ENCODE peak calls at places on chromosome 4, in five cellular contexts. One of them, this sample, is unnamed.

GRCh38 chr4:74328501-74328900 is 20.2 kb downstream of the EPGN start:
- DNase-seq in left ventricle myocardium inferior: no peak
- DNase-seq in C1 segment of cervical spinal cord: no peak
- DNase-seq in amniotic stem cell: peak; percentile 1
- DNase-seq in naive thymus-derived CD4-positive, alpha-beta T cell: no peak
- DNase-seq in this sample: no peak

GRCh38 chr4:3231431-3231980 is 17.5 kb upstream of the MSANTD1 start:
- DNase-seq in C1 segment of cervical spinal cord: no peak
- DNase-seq in naive thymus-derived CD4-positive, alpha-beta T cell: no peak
- DNase-seq in left ventricle myocardium inferior: no peak
- DNase-seq in amniotic stem cell: no peak
- DNase-seq in this sample: no peak

GRCh38 chr4:184320630-184321029 is 103.0 kb upstream of the ENPP6 start:
- DNase-seq in left ventricle myocardium inferior: no peak
- DNase-seq in naive thymus-derived CD4-positive, alpha-beta T cell: no peak
- DNase-seq in amniotic stem cell: no peak
- DNase-seq in C1 segment of cervical spinal cord: no peak
- DNase-seq in this sample: no peak

GRCh38 chr4:87286970-87287369 is 35.7 kb downstream of the HSD17B13 start:
- DNase-seq in C1 segment of cervical spinal cord: no peak
- DNase-seq in left ventricle myocardium inferior: no peak
- DNase-seq in naive thymus-derived CD4-positive, alpha-beta T cell: no peak
- DNase-seq in amniotic stem cell: no peak
- DNase-seq in this sample: no peak

GRCh38 chr4:113169368-113169767 is 119.9 kb downstream of the ANK2 start:
- DNase-seq in amniotic stem cell: no peak
- DNase-seq in naive thymus-derived CD4-positive, alpha-beta T cell: no peak
- DNase-seq in C1 segment of cervical spinal cord: no peak
- DNase-seq in left ventricle myocardium inferior: no peak
- DNase-seq in this sample: peak; percentile 9

GRCh38 chr4:154578919-154579318 is 11.6 kb downstream of the FGA start:
- DNase-seq in amniotic stem cell: no peak
- DNase-seq in C1 segment of cervical spinal cord: no peak
- DNase-seq in naive thymus-derived CD4-positive, alpha-beta T cell: no peak
- DNase-seq in left ventricle myocardium inferior: no peak
- DNase-seq in this sample: no peak

GRCh38 chr4:52869656-52870055 is 7.5 kb downstream of the RASL11B start:
- DNase-seq in left ventricle myocardium inferior: no peak
- DNase-seq in naive thymus-derived CD4-positive, alpha-beta T cell: no peak
- DNase-seq in amniotic stem cell: no peak
- DNase-seq in C1 segment of cervical spinal cord: no peak
- DNase-seq in this sample: no peak

GRCh38 chr4:77418333-77418732 is 187.3 kb upstream of the CXCL13 start:
- DNase-seq in amniotic stem cell: no peak
- DNase-seq in left ventricle myocardium inferior: no peak
- DNase-seq in naive thymus-derived CD4-positive, alpha-beta T cell: no peak
- DNase-seq in C1 segment of cervical spinal cord: no peak
- DNase-seq in this sample: no peak

GRCh38 chr4:66279084-66279483 is 608.8 kb upstream of the EPHA5 start:
- DNase-seq in left ventricle myocardium inferior: no peak
- DNase-seq in amniotic stem cell: no peak
- DNase-seq in C1 segment of cervical spinal cord: no peak
- DNase-seq in naive thymus-derived CD4-positive, alpha-beta T cell: no peak
- DNase-seq in this sample: no peak

GRCh38 chr4:163467371-163467770 is 6.2 kb downstream of the TKTL2 start:
- DNase-seq in amniotic stem cell: no peak
- DNase-seq in left ventricle myocardium inferior: no peak
- DNase-seq in naive thymus-derived CD4-positive, alpha-beta T cell: no peak
- DNase-seq in C1 segment of cervical spinal cord: no peak
- DNase-seq in this sample: no peak

GRCh38 chr4:6763330-6763851 is 19.1 kb upstream of the KIAA0232 start:
- DNase-seq in amniotic stem cell: no peak
- DNase-seq in naive thymus-derived CD4-positive, alpha-beta T cell: no peak
- DNase-seq in left ventricle myocardium inferior: no peak
- DNase-seq in C1 segment of cervical spinal cord: no peak
- DNase-seq in this sample: no peak

GRCh38 chr4:151417766-151418376 is 8.9 kb downstream of the FHIP1A start:
- DNase-seq in left ventricle myocardium inferior: no peak
- DNase-seq in naive thymus-derived CD4-positive, alpha-beta T cell: no peak
- DNase-seq in amniotic stem cell: no peak
- DNase-seq in C1 segment of cervical spinal cord: no peak
- DNase-seq in this sample: no peak

GRCh38 chr4:165009493-165010227 is 22.1 kb upstream of the TRIM60 start:
- DNase-seq in C1 segment of cervical spinal cord: no peak
- DNase-seq in left ventricle myocardium inferior: no peak
- DNase-seq in amniotic stem cell: no peak
- DNase-seq in naive thymus-derived CD4-positive, alpha-beta T cell: no peak
- DNase-seq in this sample: no peak

GRCh38 chr4:183383606-183384005 is 60.8 kb upstream of the CDKN2AIP start:
- DNase-seq in amniotic stem cell: no peak
- DNase-seq in left ventricle myocardium inferior: no peak
- DNase-seq in naive thymus-derived CD4-positive, alpha-beta T cell: no peak
- DNase-seq in C1 segment of cervical spinal cord: no peak
- DNase-seq in this sample: no peak

GRCh38 chr4:1843852-1844251 is 12.1 kb downstream of the LETM1 start:
- DNase-seq in left ventricle myocardium inferior: peak; percentile 69
- DNase-seq in amniotic stem cell: no peak
- DNase-seq in naive thymus-derived CD4-positive, alpha-beta T cell: no peak
- DNase-seq in C1 segment of cervical spinal cord: no peak
- DNase-seq in this sample: no peak

GRCh38 chr4:158122501-158122900 is 50.3 kb downstream of the GASK1B start:
- DNase-seq in C1 segment of cervical spinal cord: no peak
- DNase-seq in left ventricle myocardium inferior: no peak
- DNase-seq in naive thymus-derived CD4-positive, alpha-beta T cell: no peak
- DNase-seq in amniotic stem cell: no peak
- DNase-seq in this sample: no peak

GRCh38 chr4:173752610-173753009 is 222.6 kb upstream of the HAND2 start:
- DNase-seq in amniotic stem cell: no peak
- DNase-seq in C1 segment of cervical spinal cord: no peak
- DNase-seq in naive thymus-derived CD4-positive, alpha-beta T cell: no peak
- DNase-seq in left ventricle myocardium inferior: no peak
- DNase-seq in this sample: no peak

GRCh38 chr4:19230906-19231305 is 1020.8 kb upstream of the SLIT2 start:
- DNase-seq in naive thymus-derived CD4-positive, alpha-beta T cell: no peak
- DNase-seq in C1 segment of cervical spinal cord: no peak
- DNase-seq in amniotic stem cell: no peak
- DNase-seq in left ventricle myocardium inferior: no peak
- DNase-seq in this sample: no peak

GRCh38 chr4:151644625-151645024 is 116.2 kb downstream of the GATB start:
- DNase-seq in amniotic stem cell: no peak
- DNase-seq in C1 segment of cervical spinal cord: no peak
- DNase-seq in naive thymus-derived CD4-positive, alpha-beta T cell: no peak
- DNase-seq in left ventricle myocardium inferior: no peak
- DNase-seq in this sample: no peak

GRCh38 chr4:138790993-138791392 is 224.6 kb upstream of the NOCT start:
- DNase-seq in naive thymus-derived CD4-positive, alpha-beta T cell: no peak
- DNase-seq in amniotic stem cell: no peak
- DNase-seq in left ventricle myocardium inferior: no peak
- DNase-seq in C1 segment of cervical spinal cord: no peak
- DNase-seq in this sample: no peak

GRCh38 chr4:53722110-53722509 is 130.8 kb upstream of the LNX1 start:
- DNase-seq in C1 segment of cervical spinal cord: no peak
- DNase-seq in amniotic stem cell: no peak
- DNase-seq in naive thymus-derived CD4-positive, alpha-beta T cell: no peak
- DNase-seq in left ventricle myocardium inferior: no peak
- DNase-seq in this sample: no peak

GRCh38 chr4:153341575-153342090 is 2.9 kb upstream of the MND1 start:
- DNase-seq in amniotic stem cell: no peak
- DNase-seq in left ventricle myocardium inferior: no peak
- DNase-seq in naive thymus-derived CD4-positive, alpha-beta T cell: no peak
- DNase-seq in C1 segment of cervical spinal cord: no peak
- DNase-seq in this sample: peak; percentile 22

GRCh38 chr4:167233523-167234387 is 539 bp downstream of the SPOCK3 start:
- DNase-seq in C1 segment of cervical spinal cord: peak; percentile 87
- DNase-seq in left ventricle myocardium inferior: no peak
- DNase-seq in amniotic stem cell: no peak
- DNase-seq in naive thymus-derived CD4-positive, alpha-beta T cell: no peak
- DNase-seq in this sample: peak; percentile 7

GRCh38 chr4:182225257-182225852 is 17.8 kb upstream of the TENM3 start:
- DNase-seq in naive thymus-derived CD4-positive, alpha-beta T cell: no peak
- DNase-seq in left ventricle myocardium inferior: no peak
- DNase-seq in C1 segment of cervical spinal cord: no peak
- DNase-seq in amniotic stem cell: no peak
- DNase-seq in this sample: no peak

GRCh38 chr4:148481644-148482043 is 39.4 kb upstream of the NR3C2 start:
- DNase-seq in amniotic stem cell: no peak
- DNase-seq in naive thymus-derived CD4-positive, alpha-beta T cell: no peak
- DNase-seq in C1 segment of cervical spinal cord: no peak
- DNase-seq in left ventricle myocardium inferior: no peak
- DNase-seq in this sample: no peak

GRCh38 chr4:6183740-6184139 is 16.6 kb downstream of the JAKMIP1 start:
- DNase-seq in amniotic stem cell: no peak
- DNase-seq in naive thymus-derived CD4-positive, alpha-beta T cell: no peak
- DNase-seq in left ventricle myocardium inferior: no peak
- DNase-seq in C1 segment of cervical spinal cord: no peak
- DNase-seq in this sample: no peak

GRCh38 chr4:80471701-80472100 is 136.2 kb downstream of the CFAP299 start:
- DNase-seq in left ventricle myocardium inferior: no peak
- DNase-seq in C1 segment of cervical spinal cord: no peak
- DNase-seq in amniotic stem cell: no peak
- DNase-seq in naive thymus-derived CD4-positive, alpha-beta T cell: no peak
- DNase-seq in this sample: no peak

GRCh38 chr4:143559757-143560147 is 46.2 kb downstream of the SMARCA5 start:
- DNase-seq in left ventricle myocardium inferior: no peak
- DNase-seq in naive thymus-derived CD4-positive, alpha-beta T cell: no peak
- DNase-seq in C1 segment of cervical spinal cord: no peak
- DNase-seq in amniotic stem cell: no peak
- DNase-seq in this sample: no peak

GRCh38 chr4:10746371-10747143 is 62.0 kb upstream of the CLNK start:
- DNase-seq in amniotic stem cell: no peak
- DNase-seq in C1 segment of cervical spinal cord: no peak
- DNase-seq in naive thymus-derived CD4-positive, alpha-beta T cell: no peak
- DNase-seq in left ventricle myocardium inferior: no peak
- DNase-seq in this sample: no peak

GRCh38 chr4:109912706-109913621 is at the start of gene EGF:
- DNase-seq in naive thymus-derived CD4-positive, alpha-beta T cell: no peak
- DNase-seq in left ventricle myocardium inferior: no peak
- DNase-seq in amniotic stem cell: no peak
- DNase-seq in C1 segment of cervical spinal cord: no peak
- DNase-seq in this sample: peak; percentile 4

GRCh38 chr4:137677851-137678250 is 145.6 kb upstream of the PCDH18 start:
- DNase-seq in C1 segment of cervical spinal cord: no peak
- DNase-seq in amniotic stem cell: peak; percentile 59
- DNase-seq in left ventricle myocardium inferior: no peak
- DNase-seq in naive thymus-derived CD4-positive, alpha-beta T cell: no peak
- DNase-seq in this sample: peak; percentile 16

This sample was measured in hepatic stellate cell.